ENCODE peak calls at places on chromosomes 5 and 9, in six cellular contexts. One of them, this sample, is unnamed.

GRCh38 chr5:61768692-61769281 is 436.7 kb downstream of the ZSWIM6 start:
- DNase-seq in esophagus squamous epithelium: no peak
- DNase-seq in HFFc6: peak; percentile 25
- DNase-seq in NCI-H1092: no peak
- DNase-seq in NCI-H2081: peak; percentile 2
- DNase-seq in non-pigmented ciliary epithelial cell: no peak
- DNase-seq in this sample: no peak

GRCh38 chr9:91146391-91147019 is 215.2 kb downstream of the AUH start:
- DNase-seq in NCI-H2081: no peak
- DNase-seq in non-pigmented ciliary epithelial cell: no peak
- DNase-seq in esophagus squamous epithelium: no peak
- DNase-seq in HFFc6: no peak
- DNase-seq in NCI-H1092: no peak
- DNase-seq in this sample: no peak

GRCh38 chr5:62732677-62733121 is 154.1 kb downstream of the LRRC70 start:
- DNase-seq in esophagus squamous epithelium: no peak
- DNase-seq in HFFc6: peak; percentile 1
- DNase-seq in non-pigmented ciliary epithelial cell: no peak
- DNase-seq in NCI-H2081: no peak
- DNase-seq in NCI-H1092: no peak
- DNase-seq in this sample: no peak

GRCh38 chr5:115831163-115831768 is 10.1 kb downstream of the ATG12 start:
- DNase-seq in esophagus squamous epithelium: no peak
- DNase-seq in non-pigmented ciliary epithelial cell: no peak
- DNase-seq in NCI-H1092: no peak
- DNase-seq in NCI-H2081: peak; percentile 5
- DNase-seq in HFFc6: peak; percentile 42
- DNase-seq in this sample: no peak

GRCh38 chr5:57231607-57232006 is 57.7 kb downstream of the GPBP1 start:
- DNase-seq in NCI-H2081: no peak
- DNase-seq in esophagus squamous epithelium: no peak
- DNase-seq in non-pigmented ciliary epithelial cell: no peak
- DNase-seq in NCI-H1092: no peak
- DNase-seq in HFFc6: no peak
- DNase-seq in this sample: no peak

GRCh38 chr9:133396952-133397351 is 20.8 kb downstream of the STKLD1 start:
- DNase-seq in NCI-H2081: no peak
- DNase-seq in non-pigmented ciliary epithelial cell: no peak
- DNase-seq in NCI-H1092: no peak
- DNase-seq in esophagus squamous epithelium: no peak
- DNase-seq in HFFc6: no peak
- DNase-seq in this sample: no peak

GRCh38 chr9:132162764-132163456 is 1.1 kb downstream of the NTNG2 start:
- DNase-seq in esophagus squamous epithelium: no peak
- DNase-seq in NCI-H2081: no peak
- DNase-seq in NCI-H1092: no peak
- DNase-seq in HFFc6: no peak
- DNase-seq in non-pigmented ciliary epithelial cell: no peak
- DNase-seq in this sample: no peak

GRCh38 chr9:131297903-131298302 is 8.4 kb downstream of the PLPP7 start:
- DNase-seq in NCI-H2081: no peak
- DNase-seq in NCI-H1092: no peak
- DNase-seq in esophagus squamous epithelium: no peak
- DNase-seq in non-pigmented ciliary epithelial cell: no peak
- DNase-seq in HFFc6: peak; percentile 24
- DNase-seq in this sample: no peak

GRCh38 chr5:149015126-149015525 is 47.7 kb downstream of the SH3TC2 start:
- DNase-seq in non-pigmented ciliary epithelial cell: no peak
- DNase-seq in NCI-H1092: no peak
- DNase-seq in esophagus squamous epithelium: no peak
- DNase-seq in HFFc6: no peak
- DNase-seq in NCI-H2081: no peak
- DNase-seq in this sample: no peak

GRCh38 chr5:150993422-150993821 is 27.0 kb upstream of the GPX3 start:
- DNase-seq in NCI-H1092: no peak
- DNase-seq in NCI-H2081: no peak
- DNase-seq in non-pigmented ciliary epithelial cell: no peak
- DNase-seq in HFFc6: no peak
- DNase-seq in esophagus squamous epithelium: no peak
- DNase-seq in this sample: no peak

GRCh38 chr5:56575821-56576220 is 239.5 kb upstream of the MAP3K1 start:
- DNase-seq in NCI-H2081: no peak
- DNase-seq in HFFc6: no peak
- DNase-seq in non-pigmented ciliary epithelial cell: no peak
- DNase-seq in esophagus squamous epithelium: no peak
- DNase-seq in NCI-H1092: no peak
- DNase-seq in this sample: no peak

GRCh38 chr5:116137544-116138378 is 52.9 kb downstream of the COMMD10 start:
- DNase-seq in NCI-H1092: peak; percentile 5
- DNase-seq in HFFc6: peak; percentile 57
- DNase-seq in NCI-H2081: peak; percentile 52
- DNase-seq in non-pigmented ciliary epithelial cell: no peak
- DNase-seq in esophagus squamous epithelium: no peak
- DNase-seq in this sample: no peak

GRCh38 chr9:89309166-89309565 is 1.8 kb upstream of the CKS2 start:
- DNase-seq in NCI-H1092: no peak
- DNase-seq in NCI-H2081: no peak
- DNase-seq in non-pigmented ciliary epithelial cell: no peak
- DNase-seq in esophagus squamous epithelium: no peak
- DNase-seq in HFFc6: no peak
- DNase-seq in this sample: no peak

GRCh38 chr9:71675129-71675856 is 93.0 kb downstream of the CEMIP2 start:
- DNase-seq in non-pigmented ciliary epithelial cell: no peak
- DNase-seq in NCI-H1092: no peak
- DNase-seq in NCI-H2081: no peak
- DNase-seq in esophagus squamous epithelium: no peak
- DNase-seq in HFFc6: no peak
- DNase-seq in this sample: no peak

GRCh38 chr5:92560698-92561361 is 1020.2 kb downstream of the NR2F1-AS1 start:
- DNase-seq in NCI-H2081: no peak
- DNase-seq in esophagus squamous epithelium: no peak
- DNase-seq in non-pigmented ciliary epithelial cell: peak; percentile 46
- DNase-seq in HFFc6: peak; percentile 52
- DNase-seq in NCI-H1092: peak; percentile 33
- DNase-seq in this sample: no peak

GRCh38 chr5:154510156-154510555 is 32.1 kb upstream of the HAND1 start:
- DNase-seq in NCI-H1092: no peak
- DNase-seq in NCI-H2081: no peak
- DNase-seq in esophagus squamous epithelium: no peak
- DNase-seq in non-pigmented ciliary epithelial cell: no peak
- DNase-seq in HFFc6: no peak
- DNase-seq in this sample: no peak

GRCh38 chr5:26553079-26553478 is 485.3 kb downstream of the CDH9 start:
- DNase-seq in NCI-H2081: peak; percentile 97
- DNase-seq in non-pigmented ciliary epithelial cell: peak; percentile 82
- DNase-seq in NCI-H1092: peak; percentile 92
- DNase-seq in esophagus squamous epithelium: no peak
- DNase-seq in HFFc6: no peak
- DNase-seq in this sample: no peak

GRCh38 chr5:37836173-37837100 is 3.4 kb downstream of the GDNF start:
- DNase-seq in esophagus squamous epithelium: no peak
- DNase-seq in NCI-H2081: no peak
- DNase-seq in HFFc6: peak; percentile 20
- DNase-seq in NCI-H1092: no peak
- DNase-seq in non-pigmented ciliary epithelial cell: no peak
- DNase-seq in this sample: no peak

GRCh38 chr5:146447734-146448380 is 724 bp downstream of the TCERG1 start:
- DNase-seq in esophagus squamous epithelium: no peak
- DNase-seq in NCI-H2081: no peak
- DNase-seq in HFFc6: peak; percentile 23
- DNase-seq in non-pigmented ciliary epithelial cell: no peak
- DNase-seq in NCI-H1092: no peak
- DNase-seq in this sample: no peak

GRCh38 chr5:99019812-99020697 is 91.2 kb upstream of the CHD1 start:
- DNase-seq in NCI-H2081: peak; percentile 0
- DNase-seq in non-pigmented ciliary epithelial cell: peak; percentile 60
- DNase-seq in HFFc6: peak; percentile 90
- DNase-seq in NCI-H1092: no peak
- DNase-seq in esophagus squamous epithelium: no peak
- DNase-seq in this sample: no peak

GRCh38 chr5:82358454-82358853 is 80.3 kb upstream of the RPS23 start:
- DNase-seq in NCI-H2081: no peak
- DNase-seq in HFFc6: no peak
- DNase-seq in non-pigmented ciliary epithelial cell: no peak
- DNase-seq in esophagus squamous epithelium: no peak
- DNase-seq in NCI-H1092: no peak
- DNase-seq in this sample: no peak

GRCh38 chr5:158175664-158176507 is 316.9 kb upstream of the CLINT1 start:
- DNase-seq in NCI-H1092: no peak
- DNase-seq in HFFc6: no peak
- DNase-seq in NCI-H2081: no peak
- DNase-seq in non-pigmented ciliary epithelial cell: no peak
- DNase-seq in esophagus squamous epithelium: no peak
- DNase-seq in this sample: no peak

This sample was measured in cerebellar nuclear complex.